ENCODE peak calls at places on chromosome 10, in seven cellular contexts. I, B, X, E, N, W and M are unnamed samples.
A peak's percentile ranks its signal among the peaks of the same experiment; 100 is the strongest.

GRCh38 chr10:35308809-35309208 is 27.5 kb upstream of the CCNY start:
- DNase-seq in E (no peak), I (no peak), W (no peak), X (no peak), N (no peak), B (no peak), M (no peak)

GRCh38 chr10:2037966-2038493 is 300.7 kb upstream of the ADARB2 start:
- DNase-seq in X (no peak), W (no peak), I (no peak), B (no peak), E (no peak), N (no peak), M (no peak)

GRCh38 chr10:124093076-124093773 is at the start of gene CHST15:
- DNase-seq in N (peak; percentile 22), W (peak; percentile 19), X (no peak), I (peak; percentile 53), B (no peak), E (peak; percentile 54), M (no peak)

GRCh38 chr10:120428754-120429153 is 28.3 kb upstream of the PLPP4 start:
- DNase-seq in E (no peak), I (no peak), N (no peak), B (no peak), X (no peak), W (no peak), M (no peak)

GRCh38 chr10:6136215-6137201 is 47.7 kb downstream of the RBM17 start:
- DNase-seq in B (no peak), W (no peak), X (peak; percentile 32), N (no peak), E (no peak), I (no peak), M (peak; percentile 50)

GRCh38 chr10:6348091-6348862 is 145.5 kb downstream of the PFKFB3 start:
- DNase-seq in W (peak; percentile 22), B (peak; percentile 72), X (no peak), N (no peak), I (peak; percentile 68), E (no peak), M (no peak)

GRCh38 chr10:5519054-5519453 is 5.7 kb upstream of the CALML3 start:
- DNase-seq in X (no peak), W (no peak), E (no peak), I (no peak), B (no peak), N (no peak), M (no peak)

GRCh38 chr10:86955501-86956194 is 1.8 kb downstream of the MMRN2 start:
- DNase-seq in I (peak; percentile 51), X (no peak), B (no peak), N (no peak), W (no peak), E (no peak), M (no peak)

GRCh38 chr10:17787087-17787942 is 21.8 kb upstream of the MRC1 start:
- DNase-seq in E (peak; percentile 17), N (no peak), W (no peak), B (no peak), X (peak; percentile 86), I (no peak), M (no peak)

GRCh38 chr10:127486355-127486754 is 62.8 kb upstream of the NPS start:
- DNase-seq in B (no peak), E (no peak), W (no peak), N (no peak), X (no peak), I (no peak), M (no peak)

GRCh38 chr10:61642692-61643091 is 20.0 kb upstream of the CABCOCO1 start:
- DNase-seq in I (no peak), N (no peak), W (no peak), E (no peak), X (no peak), B (no peak), M (no peak)

GRCh38 chr10:79588800-79589199 is 21.9 kb upstream of the SFTPA1 start:
- DNase-seq in W (no peak), E (no peak), B (no peak), X (no peak), I (no peak), N (no peak), M (no peak)

GRCh38 chr10:72691470-72692056 is 380 bp upstream of the MCU start:
- DNase-seq in N (no peak), W (no peak), X (no peak), I (no peak), E (no peak), B (no peak), M (no peak)

GRCh38 chr10:86086418-86086817 is 280.2 kb downstream of the GRID1 start:
- DNase-seq in E (no peak), X (no peak), I (no peak), N (no peak), W (no peak), B (no peak), M (no peak)

GRCh38 chr10:97185326-97186058 is at the start of gene SLIT1:
- DNase-seq in E (no peak), N (peak; percentile 36), I (no peak), X (no peak), W (peak; percentile 28), B (no peak), M (no peak)

GRCh38 chr10:54284526-54285193 is 516.4 kb downstream of the PCDH15 start:
- DNase-seq in X (no peak), W (no peak), N (no peak), B (no peak), E (no peak), I (no peak), M (no peak)

GRCh38 chr10:62980697-62981495 is 152.2 kb upstream of the NRBF2 start:
- DNase-seq in E (no peak), N (no peak), I (no peak), B (no peak), X (no peak), W (no peak), M (no peak)

GRCh38 chr10:29948971-29949370 is 110.4 kb downstream of the JCAD start:
- DNase-seq in B (no peak), W (no peak), I (no peak), N (no peak), E (no peak), X (no peak), M (no peak)

GRCh38 chr10:62655337-62655994 is 149.1 kb upstream of the ADO start:
- DNase-seq in B (no peak), N (no peak), I (no peak), W (no peak), X (no peak), E (no peak), M (no peak)

GRCh38 chr10:29895436-29895835 is 163.9 kb downstream of the JCAD start:
- DNase-seq in B (no peak), X (peak; percentile 86), E (peak; percentile 3), N (no peak), W (no peak), I (peak; percentile 82), M (peak; percentile 46)

GRCh38 chr10:14875941-14876340 is 2.7 kb upstream of the SUV39H2 start:
- DNase-seq in E (no peak), N (no peak), X (no peak), W (no peak), I (no peak), B (no peak), M (no peak)

GRCh38 chr10:86439544-86439943 is 72.9 kb upstream of the GRID1 start:
- DNase-seq in B (no peak), E (no peak), N (no peak), X (peak; percentile 87), I (peak; percentile 67), W (peak; percentile 32), M (no peak)

GRCh38 chr10:79081353-79082034 is 12.7 kb downstream of the ZMIZ1 start:
- DNase-seq in W (no peak), N (no peak), X (peak; percentile 80), B (no peak), I (no peak), E (no peak), M (peak; percentile 70)

GRCh38 chr10:80275756-80276155 is 13.7 kb downstream of the MAT1A start:
- DNase-seq in X (no peak), I (no peak), E (no peak), B (no peak), W (no peak), N (no peak), M (no peak)

GRCh38 chr10:92894081-92894480 is 45.8 kb downstream of the EXOC6 start:
- DNase-seq in I (no peak), E (no peak), N (no peak), W (no peak), B (no peak), X (no peak), M (no peak)

GRCh38 chr10:89283174-89283987 is 18.5 kb upstream of the IFIT2 start:
- DNase-seq in B (no peak), X (no peak), E (no peak), N (no peak), I (no peak), W (no peak), M (no peak)

GRCh38 chr10:104025524-104025923 is 58.6 kb downstream of the SLK start:
- DNase-seq in I (no peak), E (no peak), X (no peak), N (no peak), W (no peak), B (no peak), M (no peak)